ENCODE peak calls at places on chromosomes 5 and 9, in nine cellular contexts. X, S, J, N, C, E, I, T and W are unnamed samples.

GRCh38 chr9:99474186-99474585 is 252.1 kb downstream of the SEC61B start:
- DNase-seq in X (peak), S (no peak), J (no peak), N (no peak), C (no peak), E (no peak), I (no peak), T (no peak), W (no peak)

GRCh38 chr5:139294372-139295165 is 1.0 kb downstream of the MATR3 start:
- DNase-seq in X (peak), S (peak), J (peak), N (peak), C (peak), E (peak), I (peak), T (peak), W (peak)

GRCh38 chr5:107514305-107514704 is 156.4 kb downstream of the EFNA5 start:
- DNase-seq in X (no peak), S (no peak), J (no peak), N (no peak), C (no peak), E (no peak), I (no peak), T (no peak), W (no peak)

GRCh38 chr9:105088088-105088487 is 156.4 kb upstream of the SLC44A1 start:
- DNase-seq in X (no peak), S (no peak), J (no peak), N (no peak), C (no peak), E (no peak), I (no peak), T (no peak), W (no peak)

GRCh38 chr5:132215329-132215728 is 12.3 kb downstream of the P4HA2 start:
- DNase-seq in X (peak), S (no peak), J (no peak), N (no peak), C (no peak), E (peak), I (peak), T (no peak), W (no peak)

GRCh38 chr5:126002222-126002897 is 420.8 kb upstream of the GRAMD2B start:
- DNase-seq in X (no peak), S (peak), J (no peak), N (no peak), C (no peak), E (peak), I (peak), T (no peak), W (peak)

GRCh38 chr5:80453372-80453771 is 34.5 kb upstream of the FAM151B start:
- DNase-seq in X (no peak), S (no peak), J (no peak), N (no peak), C (no peak), E (no peak), I (no peak), T (no peak), W (no peak)

GRCh38 chr5:139974661-139975060 is 68.4 kb downstream of the NRG2 start:
- DNase-seq in X (no peak), S (no peak), J (no peak), N (no peak), C (no peak), E (no peak), I (no peak), T (no peak), W (no peak)

GRCh38 chr9:85020791-85021190 is 351.3 kb downstream of the NTRK2 start:
- DNase-seq in X (no peak), S (no peak), J (no peak), N (no peak), C (no peak), E (no peak), I (no peak), T (no peak), W (no peak)